ENCODE peak calls at places on chromosomes 4 and X, in six cellular contexts. J is neuronal stem cell, M is IMR-90, P is mesenchymal stem cell, G is trophoblast cell, O is H1. W is an unnamed sample.

GRCh38 chr4:114077610-114078009 is 98.2 kb upstream of the ARSJ start:
- DNase-seq in O (no peak), J (no peak), M (peak; percentile 92), P (peak; percentile 81), G (no peak), W (no peak)

GRCh38 chr4:75995727-75996126 is 5.0 kb upstream of the SDAD1 start:
- DNase-seq in O (no peak), P (peak; percentile 60), J (peak; percentile 23), M (peak; percentile 65), G (peak; percentile 88), W (no peak)

GRCh38 chr4:146472404-146472803 is 49.3 kb downstream of the SLC10A7 start:
- DNase-seq in P (no peak), O (peak; percentile 33), G (no peak), M (no peak), J (no peak), W (peak; percentile 75)

GRCh38 chr4:167452922-167453321 is 218.6 kb upstream of the SPOCK3 start:
- DNase-seq in O (no peak), P (no peak), G (no peak), J (no peak), M (no peak), W (no peak)

GRCh38 chr4:26326791-26327190 is 6.0 kb downstream of the RBPJ start:
- DNase-seq in P (peak; percentile 75), G (no peak), O (no peak), J (no peak), M (peak; percentile 95), W (no peak)

GRCh38 chr4:47577779-47578553 is 92.9 kb downstream of the ATP10D start:
- DNase-seq in G (no peak), J (no peak), O (no peak), P (peak; percentile 34), M (peak; percentile 17), W (no peak)

GRCh38 chrX:155112171-155112570 is 40.9 kb downstream of the BRCC3 start:
- DNase-seq in J (no peak), P (no peak), O (no peak), M (peak; percentile 2), G (no peak), W (no peak)

GRCh38 chr4:120902925-120903324 is 19.6 kb downstream of the PRDM5 start:
- DNase-seq in P (no peak), O (no peak), G (no peak), J (no peak), M (no peak), W (no peak)

DNA sequence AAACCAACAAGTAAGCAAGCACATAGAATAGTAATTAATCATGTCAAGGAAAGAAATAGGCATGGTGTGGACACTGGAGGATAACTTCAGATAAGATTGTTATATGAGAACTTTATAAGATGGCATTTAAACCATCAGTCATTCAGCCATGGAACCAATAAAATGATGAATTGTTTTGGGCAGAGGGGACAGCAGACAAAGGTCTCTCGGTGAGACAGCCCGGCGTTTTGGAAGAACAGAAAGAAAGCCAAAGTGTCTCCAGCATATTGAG is 809 bp upstream of the PPM1K start:
- DNase-seq in J (no peak), O (no peak), M (no peak), P (no peak), G (no peak), W (no peak)
- H3K9ac ChIP-seq in J (no peak overlapping the region), O (no peak overlapping the region), M (peak overlapping the region; percentile 65), P (peak overlapping the region; percentile 91), G (no peak overlapping the region), W (no peak overlapping the region)

GRCh38 chr4:31461425-31461824 is 741.3 kb downstream of the PCDH7 start:
- DNase-seq in J (no peak), G (no peak), O (no peak), P (peak; percentile 1), M (no peak), W (no peak)
- H3K4me2 ChIP-seq in J (no peak overlapping the region), G (no peak overlapping the region), O (no peak overlapping the region), P (no peak overlapping the region), M (no peak overlapping the region), W (no peak overlapping the region)

GRCh38 chr4:82948647-82949204 is 48.2 kb downstream of the THAP9 start:
- DNase-seq in G (no peak), O (no peak), J (no peak), P (peak; percentile 44), M (peak; percentile 52), W (no peak)

GRCh38 chr4:82957045-82957444 is 53.6 kb downstream of the LIN54 start:
- DNase-seq in G (no peak), J (no peak), M (no peak), P (no peak), O (no peak), W (no peak)

GRCh38 chr4:82954212-82954611 is 53.7 kb downstream of the THAP9 start:
- DNase-seq in J (no peak), M (no peak), O (no peak), P (no peak), G (no peak), W (no peak)

GRCh38 chr4:82947498-82947897 is 47.0 kb downstream of the THAP9 start:
- DNase-seq in M (no peak), G (no peak), P (no peak), J (no peak), O (no peak), W (no peak)

DNA sequence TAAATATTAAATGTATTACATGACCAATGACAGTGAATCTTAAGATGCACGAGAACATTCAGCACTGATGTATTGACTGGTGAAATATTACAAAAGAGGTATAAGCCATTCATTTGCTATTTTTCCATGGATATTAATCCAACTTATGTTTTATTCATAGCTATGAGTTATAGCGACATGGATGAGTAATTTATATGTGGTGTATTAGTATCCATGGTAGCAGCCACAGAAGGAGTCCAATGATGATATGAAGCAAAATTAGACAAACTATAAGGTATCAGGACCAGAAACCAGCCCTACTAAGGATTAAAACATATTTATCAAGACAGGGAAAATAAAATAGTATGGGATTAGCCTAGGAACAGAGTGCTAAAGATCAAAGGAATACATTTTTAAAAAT is 50.7 kb downstream of the THAP9 start:
- DNase-seq in P (no peak), O (no peak), M (peak; percentile 10), J (no peak), G (no peak), W (no peak)
- H3K14ac ChIP-seq in P (no peak overlapping the region), O (no peak overlapping the region), M (no peak overlapping the region), J (no peak overlapping the region), G (no peak overlapping the region), W (no peak overlapping the region)

GRCh38 chrX:100830143-100830542 is 10.0 kb downstream of the CSTF2 start:
- DNase-seq in J (no peak), G (no peak), P (no peak), O (no peak), M (no peak), W (no peak)
- H3K9ac ChIP-seq in J (no peak overlapping the region), G (no peak overlapping the region), P (peak overlapping the region; percentile 3), O (no peak overlapping the region), M (no peak overlapping the region), W (no peak overlapping the region)

DNA sequence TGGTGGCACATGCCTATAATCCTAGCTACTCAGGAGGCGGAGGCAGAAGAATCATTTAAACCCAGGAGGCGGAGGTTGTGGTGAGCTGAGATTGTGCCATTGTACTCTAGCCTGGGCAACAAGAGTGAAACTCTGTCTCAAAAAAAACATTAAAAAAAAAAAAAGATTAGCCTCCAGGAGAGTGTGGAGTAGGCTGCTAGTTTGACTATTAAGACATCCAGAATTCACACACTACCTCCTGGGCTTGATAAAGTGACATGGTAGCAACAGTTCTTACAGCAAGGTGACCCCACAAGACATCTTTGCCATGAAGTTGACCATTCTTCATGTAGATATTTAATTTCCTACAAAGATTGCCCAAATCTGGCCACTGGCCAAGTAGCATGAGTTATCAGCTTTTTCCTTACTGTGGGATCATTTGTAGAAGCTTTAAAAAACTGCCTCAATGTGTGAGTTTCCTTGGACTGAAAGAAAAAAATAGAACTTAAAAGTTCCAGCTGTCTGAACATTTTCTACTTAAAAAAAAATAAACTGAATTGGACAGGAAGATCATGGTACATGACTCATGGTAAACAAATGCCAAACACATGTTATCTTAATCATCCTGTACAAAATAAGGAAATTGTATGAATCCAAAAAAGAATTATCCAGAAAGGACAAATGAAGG is 35.3 kb upstream of the SPRY1 start:
- DNase-seq in J (no peak), P (peak; percentile 91), M (peak; percentile 94), G (peak; percentile 19), O (no peak), W (no peak)
- H3K4me2 ChIP-seq in J (no peak overlapping the region), P (no peak overlapping the region), M (no peak overlapping the region), G (no peak overlapping the region), O (no peak overlapping the region), W (no peak overlapping the region)

DNA sequence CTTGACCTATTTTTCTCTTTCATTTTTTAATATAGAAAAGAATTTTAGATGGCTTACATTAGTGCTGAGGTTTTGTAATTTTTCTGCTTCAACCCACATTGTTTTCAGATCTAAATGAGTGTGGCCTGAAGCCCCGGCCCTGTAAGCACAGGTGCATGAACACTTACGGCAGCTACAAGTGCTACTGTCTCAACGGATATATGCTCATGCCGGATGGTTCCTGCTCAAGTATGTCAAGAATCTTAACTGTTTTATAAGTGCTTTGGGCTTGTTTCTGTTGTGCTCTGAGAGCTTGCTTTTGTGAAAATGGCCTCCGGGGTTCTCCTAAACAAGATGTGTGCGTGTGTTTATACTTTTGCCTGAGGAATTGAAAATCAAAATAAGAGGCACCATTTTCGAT is 41.6 kb downstream of the NPNT start:
- DNase-seq in G (peak; percentile 53), P (peak; percentile 10), O (no peak), J (no peak), M (no peak), W (peak; percentile 33)
- H3K14ac ChIP-seq in G (no peak overlapping the region), P (no peak overlapping the region), O (no peak overlapping the region), J (no peak overlapping the region), M (no peak overlapping the region), W (no peak overlapping the region)

DNA sequence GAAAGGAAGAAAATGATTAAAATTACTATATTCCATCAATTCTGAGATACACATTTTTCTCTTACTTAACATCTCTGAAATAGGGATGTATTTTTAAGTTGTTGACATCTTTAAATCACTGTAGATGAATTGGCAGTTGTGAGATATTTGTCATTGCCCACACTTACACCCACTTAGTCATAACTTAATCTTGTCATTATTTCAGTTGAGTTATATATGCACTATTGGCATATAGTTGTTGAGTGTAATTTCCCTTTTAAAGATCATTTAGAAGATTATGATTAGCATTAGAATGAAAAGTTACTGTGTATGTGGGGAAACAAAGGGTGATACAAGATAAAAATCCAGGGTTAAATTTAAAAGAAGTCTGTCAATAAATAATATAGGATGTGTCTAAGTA is 2.2 kb downstream of the AIMP1 start:
- DNase-seq in G (no peak), J (no peak), O (no peak), P (no peak), M (no peak), W (no peak)
- H3K9ac ChIP-seq in G (no peak overlapping the region), J (no peak overlapping the region), O (peak overlapping the region; percentile 14), P (peak overlapping the region; percentile 99), M (no peak overlapping the region), W (no peak overlapping the region)

GRCh38 chrX:471239-471638 is 84.5 kb upstream of the PPP2R3B start:
- DNase-seq in O (no peak), J (no peak), G (no peak), P (no peak), M (no peak), W (no peak)
- H3K4me2 ChIP-seq in O (no peak overlapping the region), J (no peak overlapping the region), G (no peak overlapping the region), P (no peak overlapping the region), M (no peak overlapping the region), W (no peak overlapping the region)

W was measured in H9.